ENCODE peak calls at places on chromosome 14, in six cellular contexts. A is M059J; J is cardiac muscle cell; M is AG09319; P is glutamatergic neuron; N is activated CD4-positive, alpha-beta T cell treated with anti-CD3 and anti-CD28 coated beads, Interleukin-2, amount 10 ng/mL, durations not matched to agents 7 days and 5 days. H is an unnamed sample.
A peak's percentile ranks its signal among the peaks of the same experiment; 100 is the strongest.

GRCh38 chr14:103597623-103598372 is 31.2 kb upstream of the KLC1 start:
- DNase-seq in A (peak; percentile 84), J (no peak), M (peak; percentile 55), P (no peak), N (no peak), H (peak; percentile 88)

GRCh38 chr14:67411820-67412421 is at the start of gene PLEK2:
- DNase-seq in A (no peak), J (no peak), M (no peak), P (no peak), N (peak; percentile 46), H (peak; percentile 54)

GRCh38 chr14:96592591-96593388 is 90.6 kb downstream of the PAPOLA start:
- DNase-seq in A (no peak), J (peak; percentile 66), M (no peak), P (peak; percentile 55), N (peak; percentile 69), H (no peak)

GRCh38 chr14:78764240-78764639 is 594.1 kb downstream of the NRXN3 start:
- DNase-seq in A (peak; percentile 18), J (no peak), M (peak; percentile 15), P (no peak), N (no peak), H (no peak)

GRCh38 chr14:25464078-25464477 is 414.1 kb upstream of the STXBP6 start:
- DNase-seq in A (no peak), J (no peak), M (no peak), P (no peak), N (no peak), H (no peak)

GRCh38 chr14:100096656-100097055 is 31.4 kb downstream of the EVL start:
- DNase-seq in A (peak; percentile 20), J (no peak), M (no peak), P (no peak), N (no peak), H (no peak)

GRCh38 chr14:93969082-93969828 is 7.1 kb downstream of the ASB2 start:
- DNase-seq in A (no peak), J (no peak), M (no peak), P (no peak), N (no peak), H (no peak)

GRCh38 chr14:78417532-78417931 is 247.4 kb downstream of the NRXN3 start:
- DNase-seq in A (no peak), J (no peak), M (no peak), P (no peak), N (no peak), H (no peak)

GRCh38 chr14:91924871-91925726 is 22.4 kb downstream of the FBLN5 start:
- DNase-seq in A (no peak), J (no peak), M (no peak), P (no peak), N (no peak), H (no peak)

GRCh38 chr14:77082356-77082755 is 15.7 kb upstream of the CIPC start:
- DNase-seq in A (no peak), J (no peak), M (no peak), P (no peak), N (no peak), H (no peak)

H was measured in RPMI7951.